ENCODE peak calls at places on chromosomes 6 and 20, in five cellular contexts. One of them, this sample, is unnamed.

GRCh38 chr6:132087391-132087790 is 136.2 kb upstream of the CCN2 start:
- DNase-seq in stimulated activated CD4-positive, alpha-beta T cell treated with anti-CD3 and anti-CD28 coated beads, Interleukin-4, amount 100 ng/mL, for 48 hours: no peak
- DNase-seq in endothelial cell: no peak
- DNase-seq in H54: no peak
- DNase-seq in H7: no peak
- DNase-seq in this sample: no peak

GRCh38 chr20:61865353-61865752 is 200.3 kb downstream of the TAF4 start:
- DNase-seq in H7: no peak
- DNase-seq in stimulated activated CD4-positive, alpha-beta T cell treated with anti-CD3 and anti-CD28 coated beads, Interleukin-4, amount 100 ng/mL, for 48 hours: no peak
- DNase-seq in H54: no peak
- DNase-seq in endothelial cell: no peak
- DNase-seq in this sample: no peak

GRCh38 chr6:156720739-156721714 is 56.2 kb upstream of the ARID1B start:
- DNase-seq in H7: peak
- DNase-seq in H54: no peak
- DNase-seq in stimulated activated CD4-positive, alpha-beta T cell treated with anti-CD3 and anti-CD28 coated beads, Interleukin-4, amount 100 ng/mL, for 48 hours: no peak
- DNase-seq in endothelial cell: peak
- DNase-seq in this sample: peak

GRCh38 chr20:46631212-46631869 is 19.9 kb downstream of the SLC13A3 start:
- DNase-seq in H54: no peak
- DNase-seq in H7: peak
- DNase-seq in endothelial cell: no peak
- DNase-seq in stimulated activated CD4-positive, alpha-beta T cell treated with anti-CD3 and anti-CD28 coated beads, Interleukin-4, amount 100 ng/mL, for 48 hours: no peak
- DNase-seq in this sample: no peak

GRCh38 chr6:159996087-159996622 is 27.3 kb downstream of the IGF2R start:
- DNase-seq in endothelial cell: no peak
- DNase-seq in H54: no peak
- DNase-seq in H7: no peak
- DNase-seq in stimulated activated CD4-positive, alpha-beta T cell treated with anti-CD3 and anti-CD28 coated beads, Interleukin-4, amount 100 ng/mL, for 48 hours: no peak
- DNase-seq in this sample: no peak

GRCh38 chr20:40689100-40689942 is at the start of gene MAFB:
- DNase-seq in H54: peak
- DNase-seq in endothelial cell: peak
- DNase-seq in stimulated activated CD4-positive, alpha-beta T cell treated with anti-CD3 and anti-CD28 coated beads, Interleukin-4, amount 100 ng/mL, for 48 hours: peak
- DNase-seq in H7: peak
- DNase-seq in this sample: peak

GRCh38 chr6:157690441-157691210 is 132.4 kb upstream of the SNX9 start:
- DNase-seq in stimulated activated CD4-positive, alpha-beta T cell treated with anti-CD3 and anti-CD28 coated beads, Interleukin-4, amount 100 ng/mL, for 48 hours: no peak
- DNase-seq in endothelial cell: no peak
- DNase-seq in H7: no peak
- DNase-seq in H54: no peak
- DNase-seq in this sample: no peak

GRCh38 chr6:119842191-119842590 is 492.6 kb upstream of the MAN1A1 start:
- DNase-seq in H54: no peak
- DNase-seq in stimulated activated CD4-positive, alpha-beta T cell treated with anti-CD3 and anti-CD28 coated beads, Interleukin-4, amount 100 ng/mL, for 48 hours: no peak
- DNase-seq in endothelial cell: no peak
- DNase-seq in H7: no peak
- DNase-seq in this sample: no peak

GRCh38 chr6:13113956-13114593 is 214.3 kb downstream of the TBC1D7 start:
- DNase-seq in stimulated activated CD4-positive, alpha-beta T cell treated with anti-CD3 and anti-CD28 coated beads, Interleukin-4, amount 100 ng/mL, for 48 hours: no peak
- DNase-seq in H54: no peak
- DNase-seq in H7: no peak
- DNase-seq in endothelial cell: no peak
- DNase-seq in this sample: no peak

GRCh38 chr20:32132911-32133549 is 23.5 kb downstream of the TM9SF4 start:
- DNase-seq in stimulated activated CD4-positive, alpha-beta T cell treated with anti-CD3 and anti-CD28 coated beads, Interleukin-4, amount 100 ng/mL, for 48 hours: no peak
- DNase-seq in H7: no peak
- DNase-seq in endothelial cell: no peak
- DNase-seq in H54: no peak
- DNase-seq in this sample: no peak

GRCh38 chr6:154805288-154805911 is 72.2 kb downstream of the SCAF8 start:
- DNase-seq in endothelial cell: no peak
- DNase-seq in stimulated activated CD4-positive, alpha-beta T cell treated with anti-CD3 and anti-CD28 coated beads, Interleukin-4, amount 100 ng/mL, for 48 hours: no peak
- DNase-seq in H54: no peak
- DNase-seq in H7: peak
- DNase-seq in this sample: no peak

GRCh38 chr20:24109537-24109936 is 121.0 kb upstream of the GGTLC1 start:
- DNase-seq in H7: no peak
- DNase-seq in endothelial cell: no peak
- DNase-seq in stimulated activated CD4-positive, alpha-beta T cell treated with anti-CD3 and anti-CD28 coated beads, Interleukin-4, amount 100 ng/mL, for 48 hours: no peak
- DNase-seq in H54: no peak
- DNase-seq in this sample: no peak

GRCh38 chr20:37598101-37598530 is 70.4 kb upstream of the BLCAP start:
- DNase-seq in endothelial cell: no peak
- DNase-seq in stimulated activated CD4-positive, alpha-beta T cell treated with anti-CD3 and anti-CD28 coated beads, Interleukin-4, amount 100 ng/mL, for 48 hours: no peak
- DNase-seq in H7: peak
- DNase-seq in H54: no peak
- DNase-seq in this sample: no peak

GRCh38 chr6:158539363-158539762 is 20.5 kb upstream of the TMEM181 start:
- DNase-seq in H7: no peak
- DNase-seq in H54: no peak
- DNase-seq in stimulated activated CD4-positive, alpha-beta T cell treated with anti-CD3 and anti-CD28 coated beads, Interleukin-4, amount 100 ng/mL, for 48 hours: no peak
- DNase-seq in endothelial cell: no peak
- DNase-seq in this sample: no peak

GRCh38 chr6:109491207-109491938 is 8.4 kb upstream of the ZBTB24 start:
- DNase-seq in stimulated activated CD4-positive, alpha-beta T cell treated with anti-CD3 and anti-CD28 coated beads, Interleukin-4, amount 100 ng/mL, for 48 hours: no peak
- DNase-seq in endothelial cell: no peak
- DNase-seq in H7: peak
- DNase-seq in H54: no peak
- DNase-seq in this sample: no peak

GRCh38 chr20:8909596-8909995 is 159.3 kb upstream of the PLCB4 start:
- DNase-seq in H7: no peak
- DNase-seq in stimulated activated CD4-positive, alpha-beta T cell treated with anti-CD3 and anti-CD28 coated beads, Interleukin-4, amount 100 ng/mL, for 48 hours: no peak
- DNase-seq in endothelial cell: no peak
- DNase-seq in H54: no peak
- DNase-seq in this sample: no peak

GRCh38 chr6:87944541-87944954 is 103.1 kb upstream of the SPACA1 start:
- DNase-seq in H7: peak
- DNase-seq in H54: no peak
- DNase-seq in endothelial cell: no peak
- DNase-seq in stimulated activated CD4-positive, alpha-beta T cell treated with anti-CD3 and anti-CD28 coated beads, Interleukin-4, amount 100 ng/mL, for 48 hours: no peak
- DNase-seq in this sample: no peak

GRCh38 chr6:170365581-170365980 is 59.0 kb downstream of the FAM120B start:
- DNase-seq in stimulated activated CD4-positive, alpha-beta T cell treated with anti-CD3 and anti-CD28 coated beads, Interleukin-4, amount 100 ng/mL, for 48 hours: no peak
- DNase-seq in H54: no peak
- DNase-seq in H7: peak
- DNase-seq in endothelial cell: no peak
- DNase-seq in this sample: no peak

GRCh38 chr20:43028470-43028869 is 161.2 kb downstream of the PTPRT start:
- DNase-seq in H54: no peak
- DNase-seq in H7: no peak
- DNase-seq in stimulated activated CD4-positive, alpha-beta T cell treated with anti-CD3 and anti-CD28 coated beads, Interleukin-4, amount 100 ng/mL, for 48 hours: no peak
- DNase-seq in endothelial cell: no peak
- DNase-seq in this sample: no peak

GRCh38 chr20:38452880-38453624 is 17.9 kb upstream of the SNHG17 start:
- DNase-seq in H54: peak
- DNase-seq in stimulated activated CD4-positive, alpha-beta T cell treated with anti-CD3 and anti-CD28 coated beads, Interleukin-4, amount 100 ng/mL, for 48 hours: no peak
- DNase-seq in endothelial cell: no peak
- DNase-seq in H7: no peak
- DNase-seq in this sample: peak